ENCODE peak calls at places on chromosome 3, in eight cellular contexts. P, M, G, D, U, T, X and O are unnamed samples.

GRCh38 chr3:146640955-146641867 is 36.1 kb upstream of the PLSCR5 start:
- DNase-seq in D (peak), G (peak), P (no peak), U (no peak), M (no peak), T (peak), X (peak), O (peak)

GRCh38 chr3:173473237-173473636 is 75.7 kb downstream of the NLGN1 start:
- DNase-seq in M (no peak), D (no peak), U (no peak), X (no peak), G (no peak), P (no peak), T (no peak), O (no peak)

GRCh38 chr3:10977864-10978510 is 14.6 kb upstream of the SLC6A1 start:
- DNase-seq in U (no peak), T (no peak), M (no peak), D (no peak), G (no peak), P (no peak), X (no peak), O (no peak)

GRCh38 chr3:45124379-45124778 is 21.8 kb downstream of the CDCP1 start:
- DNase-seq in G (peak), D (no peak), U (no peak), M (no peak), X (no peak), P (no peak), T (no peak), O (no peak)

GRCh38 chr3:32733631-32734229 is 48.7 kb downstream of the CNOT10 start:
- DNase-seq in P (no peak), M (no peak), G (peak), T (no peak), U (no peak), D (peak), X (no peak), O (peak)

GRCh38 chr3:123749716-123750115 is 134.4 kb downstream of the MYLK start:
- DNase-seq in U (peak), G (peak), T (no peak), P (no peak), M (no peak), X (peak), D (no peak), O (no peak)

GRCh38 chr3:117719316-117719926 is 1009.8 kb downstream of the TUSC7 start:
- DNase-seq in U (no peak), D (peak), G (peak), X (no peak), T (no peak), P (no peak), M (no peak), O (peak)

GRCh38 chr3:197394464-197395321 is 96.3 kb upstream of the DLG1 start:
- DNase-seq in X (peak), T (no peak), P (no peak), M (peak), D (no peak), G (peak), U (no peak), O (no peak)

GRCh38 chr3:13648060-13648743 is 99.3 kb downstream of the FBLN2 start:
- DNase-seq in G (peak), P (peak), T (peak), D (peak), X (peak), M (peak), U (peak), O (peak)